ENCODE peak calls at places on chromosomes 1 and 21, in nine cellular contexts. N is heart right ventricle, R is body of pancreas, I is IMR-90, L is psoas muscle, F is upper lobe of left lung, C is K562, K is esophagus squamous epithelium, U is mammary epithelial cell. Z is an unnamed sample. For H3K9me3 and H3K4me1, the result is how much of the 10 kb centered on the place peaks cover.

GRCh38 chr1:202281316-202282016 is 60.3 kb downstream of the UBE2T start:
- DNase-seq in N (no peak), R (no peak), I (peak), L (no peak), F (no peak), C (no peak), K (no peak), U (no peak), Z (no peak)

GRCh38 chr21:35179990-35180557 is 131.0 kb upstream of the RUNX1 start:
- DNase-seq in N (no peak), R (no peak), I (peak), L (no peak), F (no peak), C (no peak), K (no peak), U (peak), Z (no peak)

GRCh38 chr1:235767795-235768194 is 98.9 kb downstream of the LYST start:
- DNase-seq in N (no peak), R (no peak), I (no peak), L (no peak), F (no peak), C (no peak), K (no peak), U (no peak), Z (no peak)

GRCh38 chr1:36856126-36856525 is 178.2 kb downstream of the GRIK3 start:
- DNase-seq in N (no peak), R (no peak), I (no peak), L (no peak), F (no peak), C (no peak), K (no peak), U (no peak), Z (no peak)

GRCh38 chr1:91920001-91920400 is 29.2 kb upstream of the BRDT start:
- DNase-seq in N (no peak), R (no peak), I (no peak), L (no peak), F (no peak), C (no peak), K (no peak), U (no peak), Z (no peak)

GRCh38 chr1:227938911-227939790 is 8.6 kb downstream of the WNT9A start:
- DNase-seq in N (no peak), R (peak), I (no peak), L (no peak), F (peak), C (no peak), K (no peak), U (no peak), Z (peak)

GRCh38 chr1:51578383-51579109 is 38.3 kb upstream of the OSBPL9 start:
- DNase-seq in N (no peak), R (no peak), I (no peak), L (no peak), F (no peak), C (no peak), K (no peak), U (no peak), Z (no peak)

GRCh38 chr1:162677607-162678371 is 45.5 kb downstream of the DDR2 start:
- DNase-seq in N (no peak), R (no peak), I (no peak), L (no peak), F (no peak), C (no peak), K (no peak), U (no peak), Z (no peak)

GRCh38 chr1:162988869-162989268 is 80.3 kb upstream of the RGS4 start:
- DNase-seq in N (no peak), R (no peak), I (no peak), L (no peak), F (no peak), C (peak), K (no peak), U (no peak), Z (no peak)

GRCh38 chr1:40469327-40469726 is 7.8 kb upstream of the ZFP69 start:
- DNase-seq in N (no peak), R (no peak), I (no peak), L (no peak), F (no peak), C (no peak), K (no peak), U (no peak), Z (no peak)

GRCh38 chr21:45258476-45258875 is 29.2 kb downstream of the POFUT2 start:
- DNase-seq in N (no peak), R (no peak), I (no peak), L (no peak), F (no peak), C (no peak), K (no peak), U (no peak), Z (no peak)

GRCh38 chr21:45256912-45257672 is 30.6 kb downstream of the POFUT2 start:
- DNase-seq in N (no peak), R (no peak), I (no peak), L (no peak), F (peak), C (peak), K (no peak), U (no peak), Z (no peak)

GRCh38 chr21:45259206-45259795 is 28.4 kb downstream of the POFUT2 start:
- DNase-seq in N (no peak), R (no peak), I (no peak), L (no peak), F (no peak), C (no peak), K (no peak), U (no peak), Z (no peak)

GRCh38 chr21:45256021-45256911 is 31.4 kb downstream of the POFUT2 start:
- DNase-seq in N (no peak), R (no peak), I (no peak), L (no peak), F (peak), C (no peak), K (no peak), U (no peak), Z (no peak)

DNA sequence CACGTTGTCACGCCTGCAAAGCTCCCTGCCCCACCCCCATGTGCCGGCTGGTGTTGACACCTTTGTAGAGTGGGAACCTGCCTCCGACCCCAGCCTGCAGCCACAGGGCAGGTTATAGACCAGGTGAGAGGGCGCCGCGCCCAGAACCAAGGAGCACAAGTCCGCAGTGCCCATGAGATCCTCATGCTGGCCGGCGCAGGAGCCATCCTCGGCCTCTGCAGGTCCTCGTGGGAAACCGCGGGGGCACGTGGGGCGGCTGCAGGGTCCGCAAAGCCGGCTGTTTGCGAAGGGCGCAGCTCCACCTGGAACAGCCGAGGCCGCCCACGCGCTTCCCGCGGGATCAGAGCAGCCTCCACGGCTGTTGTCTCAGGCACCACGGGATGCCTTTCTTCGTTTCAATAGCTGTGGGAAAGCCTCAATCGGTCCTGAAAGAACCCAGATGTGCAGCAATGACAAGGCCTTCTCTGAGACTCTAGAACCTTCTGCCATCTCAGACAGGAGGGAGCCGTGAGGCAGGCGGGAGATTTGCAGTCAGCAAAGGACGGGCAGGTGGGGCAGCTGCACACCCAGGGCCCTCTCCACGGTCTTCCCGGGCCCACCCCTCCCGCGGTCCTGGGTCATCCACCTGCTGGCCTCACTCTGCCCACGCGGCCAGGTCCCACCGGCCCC is 29.9 kb downstream of the POFUT2 start:
- DNase-seq in N (no peak), R (no peak), I (no peak), L (no peak), F (peak), C (no peak), K (no peak), U (no peak), Z (no peak)
- H3K9me3 ChIP-seq in N (under half), R (under half), I (under half), L (under half), F (under half), C (under half), K (under half), U (under half), Z (under half)

DNA sequence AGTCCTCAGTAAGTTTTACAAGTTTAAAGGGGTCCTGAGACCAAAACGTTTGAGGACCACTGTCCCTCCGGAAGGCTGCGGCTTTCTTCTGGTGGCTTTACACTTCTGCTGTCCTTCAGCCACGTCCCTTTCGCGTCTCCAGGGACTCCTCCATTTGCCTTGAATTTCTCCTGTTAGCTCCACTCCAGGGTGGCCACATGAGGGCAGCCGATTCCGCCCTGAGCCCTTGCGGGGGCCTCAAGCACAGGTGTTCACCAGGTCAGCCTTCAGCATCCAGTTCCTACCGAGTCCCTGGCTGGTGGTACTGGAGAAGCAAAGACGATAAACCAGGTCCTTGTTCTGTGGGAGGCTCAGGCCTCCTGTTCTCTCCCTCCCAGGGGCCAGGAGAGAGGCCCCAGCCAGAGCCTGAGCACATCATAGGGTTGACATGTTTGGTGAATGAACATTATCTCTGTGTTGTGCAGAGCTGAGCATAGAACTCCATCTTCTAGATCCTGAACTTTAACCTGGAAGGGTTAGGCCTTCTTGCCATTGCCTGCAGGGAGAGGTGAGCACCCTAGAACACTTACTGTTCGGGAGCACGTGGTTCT is 27.4 kb upstream of the COQ8A start:
- DNase-seq in N (peak), R (peak), I (peak), L (peak), F (no peak), C (peak), K (no peak), U (peak), Z (peak)
- H3K4me1 ChIP-seq in N (under half), R (under half), I (under half), L (under half), F (under half), C (under half), K (under half), U (under half), Z (under half)

GRCh38 chr1:169697769-169698168 is 13.7 kb downstream of the SELL start:
- DNase-seq in N (no peak), R (no peak), I (no peak), L (no peak), F (no peak), C (no peak), K (no peak), U (no peak), Z (no peak)

GRCh38 chr1:169690489-169690888 is 20.9 kb downstream of the SELL start:
- DNase-seq in N (no peak), R (no peak), I (no peak), L (no peak), F (no peak), C (no peak), K (no peak), U (no peak), Z (no peak)

GRCh38 chr1:169692766-169693460 is 18.5 kb downstream of the SELL start:
- DNase-seq in N (no peak), R (no peak), I (no peak), L (no peak), F (no peak), C (no peak), K (no peak), U (no peak), Z (no peak)

GRCh38 chr1:169696273-169697100 is 14.9 kb downstream of the SELL start:
- DNase-seq in N (no peak), R (no peak), I (no peak), L (no peak), F (no peak), C (no peak), K (no peak), U (no peak), Z (no peak)

DNA sequence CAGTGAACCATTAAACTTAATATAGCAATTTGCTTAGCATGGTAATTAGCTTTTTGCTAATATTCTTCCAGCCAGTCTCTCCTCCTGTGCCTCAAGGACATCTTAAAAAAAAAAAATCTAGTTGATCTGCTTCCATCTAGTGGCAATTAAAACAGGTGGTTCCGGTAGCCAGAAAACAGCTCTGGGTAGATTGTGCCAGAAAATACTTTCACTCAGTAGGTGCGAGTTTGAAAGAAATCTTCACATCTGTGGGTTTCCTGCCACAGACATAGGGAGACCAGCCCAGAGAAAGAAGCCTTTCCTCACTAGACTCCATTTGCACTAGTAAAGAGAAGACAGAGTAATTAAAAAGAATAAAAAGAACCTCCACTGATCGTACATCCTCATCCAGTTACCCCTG is 17.1 kb downstream of the SELL start:
- DNase-seq in N (no peak), R (no peak), I (no peak), L (no peak), F (no peak), C (no peak), K (no peak), U (no peak), Z (no peak)
- H3K9me3 ChIP-seq in N (under half), R (under half), I (under half), L (under half), F (under half), C (under half), K (under half), U (under half), Z (under half)

DNA sequence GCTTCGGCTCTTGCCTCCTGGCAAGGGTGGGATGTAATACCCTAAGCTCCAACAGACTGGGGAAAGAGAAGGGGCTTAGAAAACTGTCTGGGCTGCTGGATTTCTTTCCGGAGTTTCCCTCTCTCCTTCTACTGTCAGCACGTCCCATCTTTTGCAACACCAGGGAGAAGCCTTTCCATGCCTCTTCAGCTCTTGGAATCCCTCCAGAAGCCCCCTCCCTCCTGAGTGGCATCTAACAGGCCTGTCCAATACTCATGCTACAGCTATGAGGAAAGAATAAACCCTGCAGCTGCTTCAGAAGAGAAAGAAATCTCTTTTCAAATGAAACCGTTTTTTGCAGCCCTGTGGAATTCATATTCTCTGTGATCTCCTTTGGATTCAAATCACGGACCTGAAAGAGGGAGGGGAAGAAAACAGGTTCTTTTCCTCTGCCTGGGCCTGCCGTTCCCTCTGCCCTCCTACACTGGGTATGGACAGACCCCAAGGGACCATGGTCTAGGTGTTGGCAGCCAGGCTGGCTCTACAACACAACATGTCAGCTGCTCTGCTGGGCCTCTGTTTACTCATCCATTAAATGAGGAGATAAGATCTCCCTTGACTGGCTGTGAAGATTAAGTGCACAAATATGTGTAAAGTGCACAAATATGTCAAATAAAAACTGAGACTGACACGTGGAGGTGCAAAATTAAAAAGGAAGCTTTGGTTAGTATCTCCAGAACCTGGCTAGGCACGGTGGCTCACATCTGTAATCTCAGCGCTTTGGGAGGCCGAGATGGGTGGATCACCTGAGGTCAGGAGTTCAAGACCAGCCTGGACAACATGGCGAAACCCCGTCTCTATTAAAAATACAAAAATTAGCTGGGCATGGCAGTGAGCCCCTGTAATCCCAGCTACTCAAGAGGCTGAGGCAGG is 6.0 kb upstream of the CAPN2 start:
- DNase-seq in N (no peak), R (no peak), I (peak), L (no peak), F (no peak), C (peak), K (no peak), U (peak), Z (no peak)
- H3K4me1 ChIP-seq in N (half or more), R (under half), I (under half), L (under half), F (under half), C (under half), K (under half), U (half or more), Z (under half)

DNA sequence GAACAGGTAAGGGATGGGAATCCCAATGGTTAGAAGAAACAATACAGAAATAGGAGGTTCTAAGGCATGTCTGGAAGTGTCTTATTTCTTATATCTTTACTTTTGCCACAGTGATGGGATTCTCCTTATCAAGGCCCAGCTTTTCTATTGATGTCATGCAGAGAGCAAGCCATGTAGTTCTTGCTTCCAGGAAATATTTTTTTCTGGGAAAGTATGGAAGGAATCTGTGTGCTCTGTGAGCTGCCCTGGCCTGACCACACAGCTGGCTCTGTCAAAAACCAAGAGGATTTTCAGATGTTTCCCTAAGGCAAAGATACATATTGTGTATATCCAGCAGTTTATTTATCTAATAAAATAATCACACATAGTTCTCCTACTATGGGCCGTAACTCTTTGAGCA is 573.6 kb downstream of the LTN1 start:
- DNase-seq in N (no peak), R (no peak), I (peak), L (no peak), F (no peak), C (no peak), K (no peak), U (no peak), Z (no peak)
- H3K9me3 ChIP-seq in N (under half), R (under half), I (under half), L (under half), F (under half), C (under half), K (under half), U (under half), Z (under half)

GRCh38 chr1:189816558-189816957 is 661.1 kb downstream of the BRINP3 start:
- DNase-seq in N (no peak), R (no peak), I (no peak), L (no peak), F (no peak), C (no peak), K (no peak), U (no peak), Z (no peak)
- H3K4me1 ChIP-seq in N (under half), R (under half), I (under half), L (under half), F (under half), C (under half), K (under half), U (under half), Z (under half)

GRCh38 chr1:2971609-2972008 is 49.7 kb upstream of the ACTRT2 start:
- DNase-seq in N (no peak), R (no peak), I (no peak), L (no peak), F (peak), C (no peak), K (no peak), U (no peak), Z (no peak)

GRCh38 chr1:2970311-2971145 is 50.7 kb upstream of the ACTRT2 start:
- DNase-seq in N (no peak), R (no peak), I (no peak), L (no peak), F (peak), C (no peak), K (no peak), U (no peak), Z (no peak)

GRCh38 chr1:2969870-2970291 is 51.4 kb upstream of the ACTRT2 start:
- DNase-seq in N (no peak), R (no peak), I (no peak), L (no peak), F (peak), C (no peak), K (no peak), U (no peak), Z (peak)

GRCh38 chr1:2972011-2972878 is 49.0 kb upstream of the ACTRT2 start:
- DNase-seq in N (no peak), R (no peak), I (no peak), L (no peak), F (peak), C (no peak), K (no peak), U (no peak), Z (no peak)

GRCh38 chr1:2971146-2971501 is 50.1 kb upstream of the ACTRT2 start:
- DNase-seq in N (no peak), R (no peak), I (no peak), L (no peak), F (peak), C (no peak), K (no peak), U (no peak), Z (no peak)
- H3K9me3 ChIP-seq in N (under half), R (under half), I (half or more), L (under half), F (under half), C (under half), K (under half), U (under half), Z (under half)

DNA sequence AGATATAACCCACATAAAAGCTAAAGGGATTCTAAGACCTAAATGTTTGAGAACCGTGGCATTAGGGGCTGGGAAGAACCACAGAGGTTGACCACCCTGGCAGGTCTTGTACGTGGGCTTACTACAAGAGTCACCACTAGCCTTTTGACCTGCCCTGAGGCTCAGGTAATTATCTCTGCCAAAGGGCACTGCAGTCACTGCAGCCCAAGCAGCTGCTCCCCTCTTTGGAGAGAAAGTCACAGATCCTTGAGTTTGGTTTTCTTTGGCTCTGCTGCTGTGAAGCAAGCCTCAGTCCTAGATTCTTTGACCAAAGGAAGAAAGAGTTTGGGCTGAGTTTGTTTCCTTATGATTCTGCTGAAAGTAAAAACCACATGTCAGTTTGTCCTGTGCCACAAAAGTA is 11.6 kb downstream of the PARK7 start:
- DNase-seq in N (no peak), R (no peak), I (no peak), L (no peak), F (no peak), C (no peak), K (no peak), U (no peak), Z (no peak)
- H3K4me1 ChIP-seq in N (under half), R (under half), I (under half), L (under half), F (under half), C (under half), K (under half), U (under half), Z (under half)

GRCh38 chr1:104466068-104466467 is 716.4 kb downstream of the AMY1C start:
- DNase-seq in N (no peak), R (no peak), I (no peak), L (no peak), F (no peak), C (no peak), K (no peak), U (no peak), Z (no peak)
- H3K9me3 ChIP-seq in N (under half), R (under half), I (under half), L (under half), F (under half), C (under half), K (under half), U (under half), Z (half or more)